ENCODE peak calls at places on chromosome 21, in eight cellular contexts. T is activated T-cell treated with anti-CD3 and anti-CD28 coated beads for 48 hours; N is activated CD8-positive, alpha-beta memory T cell treated with anti-CD3 and anti-CD28 coated beads for 1 hour; J is fibroblast of mammary gland; P is uterus; M is D341Med; V is effector CD4-positive, alpha-beta T cell; L is endothelial cell. O is an unnamed sample.

GRCh38 chr21:43712268-43712942 is 6.5 kb upstream of the PDXK start:
- DNase-seq in M (no peak), L (no peak), T (no peak), P (no peak), V (no peak), J (no peak), N (no peak), O (peak)

GRCh38 chr21:31666445-31667010 is 7.0 kb downstream of the SOD1 start:
- DNase-seq in M (no peak), N (no peak), V (no peak), L (no peak), P (no peak), T (no peak), J (no peak), O (no peak)

GRCh38 chr21:35533893-35534292 is 484.8 kb upstream of the RUNX1 start:
- DNase-seq in M (no peak), N (no peak), V (no peak), J (no peak), T (no peak), L (no peak), P (no peak), O (no peak)

GRCh38 chr21:35217504-35218060 is 168.5 kb upstream of the RUNX1 start:
- DNase-seq in L (no peak), P (no peak), J (peak), M (no peak), T (no peak), N (no peak), V (no peak), O (peak)

GRCh38 chr21:35113064-35113463 is 64.0 kb upstream of the RUNX1 start:
- DNase-seq in J (peak), P (no peak), N (no peak), V (no peak), L (no peak), T (no peak), M (no peak), O (no peak)

GRCh38 chr21:29379517-29380054 is 80.9 kb downstream of the BACH1 start:
- DNase-seq in J (no peak), N (no peak), V (no peak), L (no peak), M (no peak), T (no peak), P (no peak), O (no peak)

GRCh38 chr21:23401278-23401677 is 2206.0 kb downstream of the MRPL39 start:
- DNase-seq in N (no peak), M (no peak), L (no peak), P (no peak), T (no peak), V (no peak), J (peak), O (peak)

GRCh38 chr21:17798796-17799195 is 20.4 kb downstream of the C21orf91 start:
- DNase-seq in N (no peak), V (no peak), P (no peak), T (no peak), M (peak), L (no peak), J (no peak), O (no peak)

GRCh38 chr21:39125752-39126485 is 57.3 kb downstream of the PSMG1 start:
- DNase-seq in P (peak), J (peak), V (no peak), T (no peak), L (peak), M (peak), N (no peak), O (peak)

GRCh38 chr21:46355161-46356004 is 31.4 kb downstream of the PCNT start:
- DNase-seq in L (no peak), T (no peak), P (no peak), J (no peak), N (no peak), V (no peak), M (peak), O (no peak)

GRCh38 chr21:31203371-31204054 is 140.5 kb downstream of the TIAM1 start:
- DNase-seq in V (no peak), M (no peak), N (no peak), P (no peak), L (no peak), T (no peak), J (peak), O (no peak)

GRCh38 chr21:19609611-19610010 is 1206.0 kb upstream of the TMPRSS15 start:
- DNase-seq in M (no peak), T (no peak), L (no peak), J (peak), V (no peak), N (no peak), P (no peak), O (peak)

GRCh38 chr21:46543306-46543705 is 61.6 kb downstream of the S100B start:
- DNase-seq in V (no peak), N (no peak), M (peak), P (no peak), J (no peak), L (no peak), T (no peak), O (no peak)

GRCh38 chr21:32257952-32258785 is 20.7 kb downstream of the MIS18A start:
- DNase-seq in V (no peak), J (peak), M (peak), T (peak), L (peak), N (no peak), P (peak), O (peak)

GRCh38 chr21:46474365-46474764 is 15.7 kb downstream of the DIP2A start:
- DNase-seq in N (no peak), P (no peak), V (no peak), J (no peak), L (no peak), T (no peak), M (no peak), O (no peak)

GRCh38 chr21:27535188-27535587 is 568.3 kb upstream of the ADAMTS5 start:
- DNase-seq in P (no peak), V (no peak), J (no peak), M (no peak), L (no peak), N (no peak), T (no peak), O (no peak)

GRCh38 chr21:44089001-44089911 is 17.9 kb upstream of the PWP2 start:
- DNase-seq in J (no peak), V (peak), N (no peak), T (no peak), P (no peak), M (no peak), L (no peak), O (no peak)

GRCh38 chr21:16588433-16588860 is 858.7 kb downstream of the USP25 start:
- DNase-seq in M (peak), J (peak), V (no peak), P (peak), L (peak), T (no peak), N (no peak), O (peak)

GRCh38 chr21:26790289-26790688 is 54.9 kb downstream of the ADAMTS1 start:
- DNase-seq in L (no peak), N (no peak), T (no peak), J (no peak), M (no peak), V (no peak), P (no peak), O (no peak)

GRCh38 chr21:17491716-17492414 is 21.0 kb upstream of the CXADR start:
- DNase-seq in L (no peak), P (peak), V (no peak), M (no peak), N (no peak), J (peak), T (peak), O (peak)

GRCh38 chr21:16117851-16118592 is 388.2 kb downstream of the USP25 start:
- DNase-seq in J (peak), V (no peak), T (no peak), P (no peak), N (no peak), M (no peak), L (no peak), O (peak)

GRCh38 chr21:42269382-42269781 is 45.8 kb downstream of the TFF3 start:
- DNase-seq in T (no peak), J (no peak), L (no peak), M (no peak), P (no peak), N (no peak), V (no peak), O (no peak)

GRCh38 chr21:37531402-37532042 is 164.9 kb downstream of the DYRK1A start:
- DNase-seq in P (no peak), L (no peak), T (no peak), J (no peak), V (no peak), N (no peak), M (peak), O (no peak)

GRCh38 chr21:38507374-38507942 is 9.2 kb upstream of the ERG start:
- DNase-seq in J (no peak), T (no peak), N (no peak), V (no peak), M (no peak), L (no peak), P (no peak), O (no peak)

GRCh38 chr21:15293251-15293650 is 228.5 kb upstream of the NRIP1 start:
- DNase-seq in J (peak), V (no peak), P (no peak), T (no peak), M (no peak), N (no peak), L (no peak), O (peak)

GRCh38 chr21:38240121-38240520 is 16.7 kb upstream of the KCNJ15 start:
- DNase-seq in T (no peak), J (no peak), V (no peak), M (no peak), L (no peak), P (no peak), N (no peak), O (no peak)

GRCh38 chr21:28473530-28474225 is 519.0 kb downstream of the LTN1 start:
- DNase-seq in L (no peak), V (no peak), M (no peak), N (no peak), T (no peak), J (peak), P (no peak), O (no peak)

GRCh38 chr21:18840239-18840638 is 436.7 kb upstream of the TMPRSS15 start:
- DNase-seq in N (no peak), J (no peak), M (no peak), V (no peak), T (no peak), L (no peak), P (no peak), O (no peak)